ENCODE peak calls at places on chromosome 10, in five cellular contexts. One of them, this sample, is unnamed.

GRCh38 chr10:70694410-70695179 is 22.3 kb downstream of the ADAMTS14 start:
- DNase-seq in IMR-90: peak
- DNase-seq in lower leg skin: no peak
- DNase-seq in PC-3: no peak
- DNase-seq in tibial artery: no peak
- DNase-seq in this sample: peak

GRCh38 chr10:50937230-50937907 is 51.9 kb upstream of the A1CF start:
- DNase-seq in IMR-90: peak
- DNase-seq in lower leg skin: no peak
- DNase-seq in PC-3: peak
- DNase-seq in tibial artery: no peak
- DNase-seq in this sample: peak

GRCh38 chr10:112845145-112845544 is 104.9 kb upstream of the TCF7L2 start:
- DNase-seq in IMR-90: no peak
- DNase-seq in lower leg skin: no peak
- DNase-seq in PC-3: no peak
- DNase-seq in tibial artery: no peak
- DNase-seq in this sample: no peak

GRCh38 chr10:5614081-5614721 is 52.2 kb downstream of the ASB13 start:
- DNase-seq in IMR-90: peak
- DNase-seq in lower leg skin: no peak
- DNase-seq in PC-3: peak
- DNase-seq in tibial artery: no peak
- DNase-seq in this sample: peak

GRCh38 chr10:6386346-6386745 is 183.6 kb downstream of the PFKFB3 start:
- DNase-seq in IMR-90: no peak
- DNase-seq in lower leg skin: no peak
- DNase-seq in PC-3: no peak
- DNase-seq in tibial artery: no peak
- DNase-seq in this sample: no peak

GRCh38 chr10:7795605-7796004 is 7.6 kb downstream of the ATP5F1C start:
- DNase-seq in IMR-90: peak
- DNase-seq in lower leg skin: no peak
- DNase-seq in PC-3: no peak
- DNase-seq in tibial artery: no peak
- DNase-seq in this sample: no peak

GRCh38 chr10:84563868-84564267 is 235.5 kb downstream of the CCSER2 start:
- DNase-seq in IMR-90: no peak
- DNase-seq in lower leg skin: no peak
- DNase-seq in PC-3: no peak
- DNase-seq in tibial artery: no peak
- DNase-seq in this sample: no peak

GRCh38 chr10:120813085-120813484 is 38.1 kb upstream of the WDR11 start:
- DNase-seq in IMR-90: no peak
- DNase-seq in lower leg skin: no peak
- DNase-seq in PC-3: no peak
- DNase-seq in tibial artery: no peak
- DNase-seq in this sample: no peak

GRCh38 chr10:122140941-122141623 is 130.0 kb upstream of the BTBD16 start:
- DNase-seq in IMR-90: peak
- DNase-seq in lower leg skin: peak
- DNase-seq in PC-3: peak
- DNase-seq in tibial artery: peak
- DNase-seq in this sample: peak

GRCh38 chr10:80429521-80429966 is 21.2 kb downstream of the PRXL2A start:
- DNase-seq in IMR-90: no peak
- DNase-seq in lower leg skin: no peak
- DNase-seq in PC-3: no peak
- DNase-seq in tibial artery: no peak
- DNase-seq in this sample: peak

GRCh38 chr10:27360581-27361172 is 120.1 kb upstream of the ACBD5 start:
- DNase-seq in IMR-90: peak
- DNase-seq in lower leg skin: peak
- DNase-seq in PC-3: peak
- DNase-seq in tibial artery: peak
- DNase-seq in this sample: peak

GRCh38 chr10:78684954-78685353 is 383.8 kb upstream of the ZMIZ1 start:
- DNase-seq in IMR-90: no peak
- DNase-seq in lower leg skin: no peak
- DNase-seq in PC-3: no peak
- DNase-seq in tibial artery: no peak
- DNase-seq in this sample: no peak

GRCh38 chr10:14971867-14972448 is 12.8 kb downstream of the MEIG1 start:
- DNase-seq in IMR-90: no peak
- DNase-seq in lower leg skin: no peak
- DNase-seq in PC-3: peak
- DNase-seq in tibial artery: no peak
- DNase-seq in this sample: no peak

GRCh38 chr10:118341678-118342637 is at the start of gene FAM204A:
- DNase-seq in IMR-90: peak
- DNase-seq in lower leg skin: peak
- DNase-seq in PC-3: peak
- DNase-seq in tibial artery: peak
- DNase-seq in this sample: peak

GRCh38 chr10:118343115-118343514 is 991 bp upstream of the FAM204A start:
- DNase-seq in IMR-90: peak
- DNase-seq in lower leg skin: no peak
- DNase-seq in PC-3: peak
- DNase-seq in tibial artery: no peak
- DNase-seq in this sample: peak

GRCh38 chr10:118342638-118343020 is 505 bp upstream of the FAM204A start:
- DNase-seq in IMR-90: no peak
- DNase-seq in lower leg skin: no peak
- DNase-seq in PC-3: no peak
- DNase-seq in tibial artery: no peak
- DNase-seq in this sample: peak

GRCh38 chr10:118339096-118339495 is 3.0 kb downstream of the FAM204A start:
- DNase-seq in IMR-90: no peak
- DNase-seq in lower leg skin: no peak
- DNase-seq in PC-3: no peak
- DNase-seq in tibial artery: no peak
- DNase-seq in this sample: no peak

GRCh38 chr10:118340486-118340885 is 1.6 kb downstream of the FAM204A start:
- DNase-seq in IMR-90: no peak
- DNase-seq in lower leg skin: no peak
- DNase-seq in PC-3: no peak
- DNase-seq in tibial artery: no peak
- DNase-seq in this sample: no peak
- H3K4me3 ChIP-seq in IMR-90: no peak
- H3K4me3 ChIP-seq in lower leg skin: no peak
- H3K4me3 ChIP-seq in PC-3: no peak
- H3K4me3 ChIP-seq in tibial artery: peak
- H3K4me3 ChIP-seq in this sample: peak

GRCh38 chr10:101595591-101596433 is 7.7 kb downstream of the DPCD start:
- DNase-seq in IMR-90: no peak
- DNase-seq in lower leg skin: no peak
- DNase-seq in PC-3: no peak
- DNase-seq in tibial artery: no peak
- DNase-seq in this sample: no peak
- H3K4me3 ChIP-seq in IMR-90: no peak
- H3K4me3 ChIP-seq in lower leg skin: no peak
- H3K4me3 ChIP-seq in PC-3: no peak
- H3K4me3 ChIP-seq in tibial artery: no peak
- H3K4me3 ChIP-seq in this sample: no peak

DNA sequence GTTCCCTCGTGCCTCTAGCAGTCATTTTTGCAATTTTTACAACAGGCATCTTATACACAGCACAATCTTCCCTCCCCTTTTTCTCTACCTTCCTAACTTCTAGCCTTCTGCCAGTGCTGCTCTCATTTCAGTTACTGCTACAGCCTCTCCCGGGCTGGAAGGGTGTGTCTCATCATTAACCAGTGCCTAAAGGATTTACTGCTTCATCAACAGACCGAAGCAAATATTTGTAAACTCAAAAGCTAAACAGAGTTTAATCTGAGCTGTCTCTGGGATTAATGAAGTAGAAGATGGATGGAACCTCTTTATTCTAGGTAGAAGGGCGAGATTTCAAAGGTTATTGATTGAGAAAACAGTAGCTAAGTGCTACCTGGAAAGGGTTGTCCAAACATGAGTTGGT is 94.3 kb downstream of the PRPF18 start:
- DNase-seq in IMR-90: no peak
- DNase-seq in lower leg skin: no peak
- DNase-seq in PC-3: no peak
- DNase-seq in tibial artery: no peak
- DNase-seq in this sample: no peak
- H3K4me3 ChIP-seq in IMR-90: no peak
- H3K4me3 ChIP-seq in lower leg skin: no peak
- H3K4me3 ChIP-seq in PC-3: no peak
- H3K4me3 ChIP-seq in tibial artery: no peak
- H3K4me3 ChIP-seq in this sample: no peak

DNA sequence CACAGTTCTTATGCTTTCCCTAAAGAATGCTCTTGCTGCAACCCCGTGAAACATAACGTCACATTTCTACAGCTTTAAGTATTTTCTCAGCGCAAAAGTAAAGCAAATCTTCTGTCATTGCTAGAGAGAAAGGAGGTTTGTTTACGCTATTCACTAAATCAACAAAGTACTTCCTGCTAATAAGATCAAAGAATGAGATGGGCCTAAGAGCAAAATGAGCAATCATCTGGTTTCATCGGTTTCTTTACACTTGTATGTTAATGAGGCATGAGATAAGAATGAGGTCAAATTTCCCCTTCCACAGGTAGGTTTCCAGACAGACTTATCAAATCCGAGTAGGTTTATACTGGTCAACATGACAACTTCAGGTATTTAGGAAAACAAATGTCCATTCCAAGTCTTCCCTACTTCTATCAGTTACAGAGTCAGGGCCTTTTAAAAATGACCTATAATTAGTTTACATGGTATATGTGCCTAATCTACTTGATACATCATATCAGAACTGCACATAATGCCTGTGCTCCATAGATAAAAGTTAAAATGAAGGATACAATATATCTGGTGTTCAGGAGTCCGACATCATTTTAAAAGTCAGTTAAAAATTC is 8.4 kb downstream of the USP6NL start:
- DNase-seq in IMR-90: peak
- DNase-seq in lower leg skin: no peak
- DNase-seq in PC-3: peak
- DNase-seq in tibial artery: no peak
- DNase-seq in this sample: no peak
- H3K4me3 ChIP-seq in IMR-90: no peak
- H3K4me3 ChIP-seq in lower leg skin: no peak
- H3K4me3 ChIP-seq in PC-3: no peak
- H3K4me3 ChIP-seq in tibial artery: no peak
- H3K4me3 ChIP-seq in this sample: no peak

This sample was measured in GM23248.